ENCODE peak calls at places on chromosomes 6 and 20, in seven cellular contexts. B, Q, E, L, G, F and J are unnamed samples. For H3K4me1, the result is how much of the 10 kb centered on the place peaks cover.

GRCh38 chr6:5403619-5404018 is 142.3 kb downstream of the FARS2 start:
- DNase-seq in Q (no peak), G (no peak), L (no peak), B (peak), E (no peak), F (no peak), J (no peak)

GRCh38 chr6:150230877-150231428 is 88.1 kb downstream of the PPP1R14C start:
- DNase-seq in G (no peak), B (no peak), Q (no peak), E (no peak), F (no peak), L (no peak), J (no peak)

GRCh38 chr6:163612200-163612599 is 197.7 kb downstream of the QKI start:
- DNase-seq in Q (no peak), G (no peak), B (no peak), E (no peak), L (no peak), F (no peak), J (no peak)

GRCh38 chr20:50792708-50793574 is 1.9 kb upstream of the BCAS4 start:
- DNase-seq in L (no peak), G (no peak), F (no peak), B (peak), Q (no peak), E (no peak), J (no peak)

GRCh38 chr6:163837681-163838431 is 423.3 kb downstream of the QKI start:
- DNase-seq in B (peak), F (no peak), G (peak), E (no peak), Q (no peak), L (no peak), J (peak)

GRCh38 chr6:32627831-32628230 is 9.4 kb upstream of the HLA-DQA1 start:
- DNase-seq in G (peak), Q (no peak), E (no peak), L (no peak), F (no peak), B (no peak), J (no peak)

GRCh38 chr20:25047766-25048165 is 10.2 kb downstream of the ACSS1 start:
- DNase-seq in L (peak), F (no peak), G (no peak), Q (no peak), E (peak), B (no peak), J (no peak)

GRCh38 chr6:91185072-91185471 is 598.2 kb upstream of the MAP3K7 start:
- DNase-seq in B (peak), E (no peak), L (no peak), Q (no peak), G (no peak), F (no peak), J (no peak)

GRCh38 chr6:51265426-51265825 is 446.8 kb downstream of the TFAP2B start:
- DNase-seq in L (no peak), B (no peak), E (no peak), F (no peak), G (no peak), Q (no peak), J (peak)

GRCh38 chr6:70819715-70820114 is 137.1 kb downstream of the B3GAT2 start:
- DNase-seq in F (no peak), L (no peak), Q (no peak), E (no peak), G (no peak), B (no peak), J (no peak)

GRCh38 chr20:56724246-56724757 is 95.2 kb downstream of the TFAP2C start:
- DNase-seq in F (no peak), B (no peak), E (no peak), Q (no peak), G (no peak), L (peak), J (no peak)

GRCh38 chr6:144361027-144361426 is 75.9 kb downstream of the UTRN start:
- DNase-seq in F (no peak), B (no peak), G (no peak), E (no peak), L (no peak), Q (no peak), J (no peak)

GRCh38 chr20:17556842-17557674 is 12.8 kb upstream of the DSTN start:
- DNase-seq in Q (peak), B (peak), F (peak), E (peak), L (peak), G (peak), J (peak)

GRCh38 chr20:39630215-39630614 is 668.1 kb downstream of the DHX35 start:
- DNase-seq in E (no peak), Q (no peak), F (no peak), L (no peak), B (no peak), G (no peak), J (no peak)

GRCh38 chr6:108163644-108164536 is 1.9 kb upstream of the NR2E1 start:
- DNase-seq in Q (no peak), E (no peak), L (no peak), B (no peak), F (no peak), G (no peak), J (no peak)
- H3K4me1 ChIP-seq in Q (under half), E (under half), L (under half), B (under half), F (half or more), G (under half), J (under half)

GRCh38 chr20:3796477-3797225 is 541 bp downstream of the CDC25B start:
- DNase-seq in Q (no peak), F (no peak), L (no peak), E (no peak), B (no peak), G (no peak), J (no peak)

GRCh38 chr20:3797226-3797545 is 1.1 kb downstream of the CDC25B start:
- DNase-seq in F (no peak), E (no peak), B (no peak), G (peak), Q (no peak), L (no peak), J (no peak)

GRCh38 chr20:3797592-3798404 is 1.7 kb downstream of the CDC25B start:
- DNase-seq in E (no peak), F (no peak), L (no peak), B (peak), G (peak), Q (no peak), J (no peak)

GRCh38 chr20:3798908-3799248 is 2.8 kb downstream of the CDC25B start:
- DNase-seq in F (no peak), E (no peak), G (peak), Q (no peak), L (no peak), B (no peak), J (peak)

GRCh38 chr20:3798405-3798768 is 2.3 kb downstream of the CDC25B start:
- DNase-seq in F (no peak), G (peak), E (no peak), B (no peak), Q (no peak), L (no peak), J (peak)
- H3K4me1 ChIP-seq in F (under half), G (under half), E (under half), B (under half), Q (under half), L (under half), J (half or more)

GRCh38 chr20:37644605-37645004 is 49.2 kb upstream of the CTNNBL1 start:
- DNase-seq in Q (no peak), B (no peak), G (no peak), F (no peak), E (no peak), L (no peak), J (no peak)

GRCh38 chr20:37640600-37641561 is 52.9 kb upstream of the CTNNBL1 start:
- DNase-seq in E (no peak), G (peak), Q (no peak), L (no peak), F (no peak), B (no peak), J (no peak)

GRCh38 chr20:37643400-37643799 is 50.4 kb upstream of the CTNNBL1 start:
- DNase-seq in G (no peak), E (no peak), Q (no peak), F (no peak), L (no peak), B (no peak), J (no peak)

GRCh38 chr20:37638527-37638926 is 55.3 kb upstream of the CTNNBL1 start:
- DNase-seq in E (no peak), B (no peak), L (no peak), G (no peak), Q (no peak), F (no peak), J (no peak)

DNA sequence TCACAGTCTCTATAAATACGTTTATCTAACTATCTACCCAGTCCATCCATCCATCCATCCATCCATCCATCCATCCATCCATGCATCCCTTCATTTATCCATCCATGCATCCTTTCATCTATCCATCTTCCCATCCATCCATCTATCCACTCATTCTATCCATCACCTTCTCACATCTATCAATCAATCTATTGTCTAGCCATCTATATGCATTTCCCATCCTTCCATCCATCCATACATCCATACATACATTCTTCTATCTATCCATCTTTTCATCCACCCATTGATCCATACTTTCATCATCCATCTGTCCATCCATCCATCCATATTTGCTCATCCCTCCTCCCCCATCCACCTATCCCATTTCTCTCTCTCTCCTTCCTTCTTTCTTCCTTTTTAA is 51.6 kb upstream of the CTNNBL1 start:
- DNase-seq in F (no peak), Q (no peak), E (no peak), G (no peak), B (no peak), L (no peak), J (no peak)
- H3K4me1 ChIP-seq in F (under half), Q (under half), E (under half), G (under half), B (under half), L (under half), J (under half)

DNA sequence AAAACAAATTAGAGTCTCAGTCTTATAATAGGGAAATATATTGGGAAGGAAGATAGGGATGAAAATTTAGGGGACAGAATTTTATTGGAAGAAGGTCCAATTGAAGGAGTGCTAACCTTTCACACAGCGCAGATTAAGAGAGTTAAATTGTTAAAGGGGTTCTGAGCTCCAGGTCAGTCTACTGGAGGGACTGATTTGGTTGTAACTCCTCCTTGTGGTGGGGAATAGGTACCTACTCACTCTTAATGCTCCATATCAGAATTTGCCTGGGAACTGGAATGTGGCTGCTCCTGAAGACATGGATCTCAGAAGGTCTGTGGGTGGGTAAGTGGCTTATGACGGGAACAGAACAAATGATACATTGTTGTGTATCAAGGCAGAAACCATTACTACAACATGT is 143.5 kb downstream of the FLRT3 start:
- DNase-seq in L (no peak), Q (no peak), G (no peak), E (no peak), B (no peak), F (no peak), J (no peak)
- H3K4me1 ChIP-seq in L (under half), Q (under half), G (under half), E (under half), B (under half), F (under half), J (under half)

DNA sequence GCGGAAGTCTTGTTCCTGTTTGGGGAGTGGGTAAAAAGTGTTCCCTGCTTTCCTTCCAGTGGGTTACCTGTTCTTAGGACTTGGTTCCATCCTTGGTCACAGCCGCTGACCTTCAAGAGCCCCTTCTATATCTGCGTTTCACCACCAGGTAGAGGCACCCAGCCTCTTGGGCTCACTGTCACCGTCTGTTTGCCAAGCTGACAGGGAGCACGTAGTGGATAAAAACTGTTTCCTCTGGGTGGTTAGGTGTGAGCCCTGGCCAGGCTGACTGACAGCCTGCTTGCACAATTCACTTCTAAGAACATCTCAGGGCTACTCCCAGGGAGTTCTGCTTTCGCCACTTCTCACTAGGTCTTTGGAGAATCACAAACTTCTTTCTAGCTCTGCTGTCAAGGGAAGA is 1.8 kb upstream of the JPH2 start:
- DNase-seq in B (no peak), F (no peak), G (no peak), Q (no peak), L (peak), E (peak), J (no peak)
- H3K4me1 ChIP-seq in B (under half), F (under half), G (under half), Q (under half), L (under half), E (under half), J (under half)

GRCh38 chr20:4300921-4301320 is 285.6 kb upstream of the RNF24 start:
- DNase-seq in E (no peak), B (no peak), Q (no peak), G (no peak), L (no peak), F (no peak), J (no peak)
- H3K4me1 ChIP-seq in E (under half), B (under half), Q (under half), G (under half), L (under half), F (under half), J (under half)

DNA sequence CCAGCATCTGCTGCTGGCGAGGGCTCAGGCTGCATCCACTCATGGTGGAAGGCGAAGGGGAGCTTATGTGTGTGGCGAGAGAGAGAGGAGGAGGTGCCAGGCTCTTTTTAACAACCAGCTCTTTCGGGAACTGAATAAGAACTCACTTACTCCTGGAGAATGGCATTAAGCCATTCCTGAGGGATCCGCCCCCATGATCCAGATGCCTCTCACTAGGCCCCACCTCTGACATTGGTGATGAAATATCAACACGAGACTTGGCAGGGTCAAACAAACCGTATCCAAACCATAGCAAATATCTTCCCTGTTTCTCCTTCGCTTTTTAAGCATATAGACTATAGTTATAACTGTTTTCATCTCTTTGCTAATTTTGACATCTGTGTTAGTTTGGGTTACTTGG is 24.6 kb downstream of the CHMP4B start:
- DNase-seq in G (peak), B (no peak), F (no peak), Q (no peak), L (peak), E (no peak), J (no peak)
- H3K4me1 ChIP-seq in G (under half), B (under half), F (half or more), Q (under half), L (under half), E (under half), J (half or more)